ENCODE peak calls at places on chromosome 10, in eight cellular contexts. S, Q, L, R, B, O, X and H are unnamed samples.

GRCh38 chr10:35192645-35193249 is 66.1 kb downstream of the CREM start:
- DNase-seq in B (no peak), O (no peak), X (peak; percentile 19), L (no peak), S (no peak), Q (no peak), R (no peak), H (peak; percentile 73)

GRCh38 chr10:78966182-78966787 is 102.5 kb upstream of the ZMIZ1 start:
- DNase-seq in R (no peak), B (no peak), O (no peak), Q (no peak), S (no peak), L (no peak), X (no peak), H (no peak)

GRCh38 chr10:108913300-108913699 is 1010.0 kb downstream of the XPNPEP1 start:
- DNase-seq in L (no peak), S (no peak), Q (no peak), R (peak; percentile 4), O (no peak), B (no peak), X (no peak), H (no peak)

GRCh38 chr10:126110434-126110833 is 214.1 kb downstream of the FANK1 start:
- DNase-seq in B (no peak), L (peak; percentile 71), R (no peak), Q (no peak), X (peak; percentile 60), O (peak; percentile 88), S (no peak), H (peak; percentile 68)

GRCh38 chr10:80081026-80081425 is 2.6 kb downstream of the TMEM254 start:
- DNase-seq in Q (no peak), S (no peak), R (no peak), L (no peak), O (no peak), X (no peak), B (no peak), H (no peak)

GRCh38 chr10:47414227-47414592 is 30.1 kb upstream of the ZNF488 start:
- DNase-seq in X (no peak), L (no peak), B (no peak), Q (peak; percentile 38), R (no peak), S (no peak), O (no peak), H (no peak)

GRCh38 chr10:18886102-18886501 is 162.5 kb upstream of the MALRD1 start:
- DNase-seq in B (no peak), O (no peak), Q (no peak), R (no peak), L (no peak), S (no peak), X (peak; percentile 66), H (no peak)

GRCh38 chr10:24722676-24723385 is 856 bp downstream of the ARHGAP21 start:
- DNase-seq in Q (peak; percentile 84), R (peak; percentile 83), S (no peak), L (no peak), X (peak; percentile 40), O (peak; percentile 68), B (peak; percentile 42), H (peak; percentile 57)

GRCh38 chr10:60937784-60938654 is 6.0 kb downstream of the RHOBTB1 start:
- DNase-seq in O (no peak), Q (no peak), L (no peak), X (peak; percentile 76), B (no peak), R (no peak), S (no peak), H (peak; percentile 48)

GRCh38 chr10:79077488-79078173 is 8.9 kb downstream of the ZMIZ1 start:
- DNase-seq in L (no peak), O (no peak), R (no peak), S (no peak), X (no peak), B (no peak), Q (no peak), H (peak; percentile 73)

GRCh38 chr10:131429942-131430341 is 118.4 kb upstream of the TCERG1L start:
- DNase-seq in O (no peak), B (no peak), X (no peak), R (no peak), Q (peak; percentile 42), L (no peak), S (no peak), H (no peak)

GRCh38 chr10:97463363-97464132 is 17.6 kb downstream of the ZDHHC16 start:
- DNase-seq in B (peak; percentile 72), L (peak; percentile 63), S (no peak), O (peak; percentile 51), R (peak; percentile 82), X (peak; percentile 69), Q (no peak), H (peak; percentile 80)

GRCh38 chr10:31602541-31603244 is 283.7 kb downstream of the ZEB1 start:
- DNase-seq in O (peak; percentile 73), B (peak; percentile 67), L (peak; percentile 43), S (peak; percentile 80), Q (peak; percentile 81), X (peak; percentile 73), R (peak; percentile 74), H (peak; percentile 69)

GRCh38 chr10:137031-137430 is 1.8 kb downstream of the ZMYND11 start:
- DNase-seq in R (peak; percentile 61), L (no peak), B (no peak), S (no peak), Q (no peak), O (peak; percentile 24), X (peak; percentile 7), H (peak; percentile 14)

GRCh38 chr10:48457949-48458661 is 146.8 kb downstream of the ARHGAP22 start:
- DNase-seq in S (peak; percentile 12), X (no peak), B (no peak), Q (peak; percentile 56), O (no peak), L (no peak), R (peak; percentile 41), H (no peak)

GRCh38 chr10:101749511-101750016 is 26.4 kb downstream of the FGF8 start:
- DNase-seq in L (no peak), B (no peak), X (no peak), O (no peak), R (no peak), S (no peak), Q (no peak), H (no peak)

GRCh38 chr10:90871761-90872647 is at the start of gene RPP30:
- DNase-seq in X (peak; percentile 74), S (peak; percentile 77), Q (peak; percentile 95), L (peak; percentile 49), R (peak; percentile 83), B (peak; percentile 85), O (peak; percentile 76), H (peak; percentile 81)

GRCh38 chr10:132264966-132265877 is 42.5 kb downstream of the STK32C start:
- DNase-seq in S (no peak), O (no peak), Q (peak; percentile 61), R (peak; percentile 74), X (peak; percentile 44), B (no peak), L (no peak), H (no peak)

GRCh38 chr10:78905940-78906308 is 162.8 kb upstream of the ZMIZ1 start:
- DNase-seq in S (no peak), Q (peak; percentile 52), O (no peak), R (peak; percentile 62), L (no peak), B (no peak), X (no peak), H (no peak)

GRCh38 chr10:59580257-59580863 is 129.3 kb downstream of the SLC16A9 start:
- DNase-seq in S (no peak), L (peak; percentile 13), Q (no peak), X (peak; percentile 58), B (no peak), R (peak; percentile 17), O (no peak), H (peak; percentile 42)

GRCh38 chr10:52331759-52332364 is 17.8 kb downstream of the DKK1 start:
- DNase-seq in S (no peak), X (no peak), Q (no peak), L (no peak), R (no peak), B (no peak), O (no peak), H (no peak)

DNA sequence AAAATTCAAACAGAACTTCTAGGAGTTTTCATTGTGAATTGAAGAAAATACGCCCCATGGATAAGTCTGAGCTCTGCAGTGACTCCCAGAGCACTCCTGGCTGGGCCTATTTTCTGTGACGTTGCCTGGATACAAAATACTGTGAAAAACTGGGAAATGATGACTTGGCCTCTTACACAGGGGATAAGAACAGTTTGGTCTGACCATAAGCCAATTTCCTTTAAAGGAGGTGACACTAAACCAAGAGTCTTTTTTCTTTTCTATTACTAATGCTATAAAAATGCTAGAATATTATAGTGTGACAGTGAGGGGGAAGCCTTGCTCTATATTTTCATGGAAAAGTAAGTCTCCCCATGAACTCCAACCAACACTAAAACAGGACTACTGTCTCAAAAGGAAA is 45.6 kb downstream of the MYOF start:
- DNase-seq in O (no peak), L (peak; percentile 94), S (peak; percentile 60), X (peak; percentile 97), B (no peak), R (no peak), Q (no peak), H (peak; percentile 93)
- H3K4me3 ChIP-seq in O (no peak overlapping the region), L (peak overlapping the region; percentile 26), S (no peak overlapping the region), X (no peak overlapping the region), B (no peak overlapping the region), R (no peak overlapping the region), Q (no peak overlapping the region), H (peak overlapping the region; percentile 9)

DNA sequence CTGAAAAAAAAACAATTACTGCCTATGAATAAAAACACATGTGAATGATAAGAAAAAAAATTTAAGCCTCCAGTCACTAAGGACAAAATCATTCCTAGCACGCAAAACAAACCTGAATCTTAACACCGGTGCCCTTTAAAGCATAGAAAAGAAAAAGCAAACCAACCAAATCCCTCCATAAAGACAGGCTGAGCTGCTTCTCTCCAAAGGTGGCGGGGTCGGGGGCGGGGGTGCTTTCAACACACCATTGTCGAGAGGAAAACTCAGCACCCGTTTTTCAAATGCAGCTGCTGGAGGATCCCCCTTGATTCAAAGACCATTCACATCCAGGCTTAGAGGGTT is 1.4 kb downstream of the ST8SIA6 start:
- DNase-seq in O (no peak), Q (no peak), R (no peak), S (no peak), B (no peak), L (no peak), X (no peak), H (no peak)
- H3K4me3 ChIP-seq in O (peak overlapping the region; percentile 52), Q (peak overlapping the region; percentile 39), R (peak overlapping the region; percentile 67), S (peak overlapping the region; percentile 62), B (peak overlapping the region; percentile 23), L (peak overlapping the region; percentile 48), X (peak overlapping the region; percentile 52), H (no peak overlapping the region)

GRCh38 chr10:92849576-92850090 is 1.3 kb downstream of the EXOC6 start:
- DNase-seq in O (no peak), B (no peak), X (no peak), Q (no peak), L (no peak), S (no peak), R (no peak), H (no peak)
- H3K4me3 ChIP-seq in O (no peak overlapping the region), B (no peak overlapping the region), X (peak overlapping the region; percentile 15), Q (peak overlapping the region; percentile 96), L (no peak overlapping the region), S (peak overlapping the region; percentile 93), R (no peak overlapping the region), H (peak overlapping the region; percentile 81)

DNA sequence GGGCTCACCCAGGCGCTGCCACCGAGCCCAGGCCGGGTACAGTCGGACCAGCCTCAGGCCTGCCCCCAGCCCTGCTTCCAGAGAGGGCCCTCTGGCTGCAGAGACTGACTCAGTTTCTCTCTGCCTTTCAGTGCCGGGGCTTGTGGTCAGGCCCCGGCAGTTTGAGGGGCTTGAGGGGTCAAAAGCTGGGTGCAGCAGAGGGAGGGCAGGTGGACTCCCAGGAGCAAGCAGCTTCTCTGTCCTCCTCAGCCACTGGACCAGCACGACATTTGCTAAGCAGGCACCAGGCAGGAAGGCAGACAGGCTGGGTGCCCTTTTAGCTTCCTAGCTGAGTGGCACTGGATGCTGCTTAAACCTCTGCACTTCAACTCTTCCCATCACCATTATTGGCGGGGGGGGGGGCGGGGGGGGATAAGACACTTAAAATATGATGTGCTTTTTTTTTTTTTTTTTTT is 168.5 kb downstream of the NEURL1 start:
- DNase-seq in S (no peak), B (no peak), L (no peak), R (no peak), O (no peak), X (no peak), Q (no peak), H (peak; percentile 33)
- H3K4me3 ChIP-seq in S (peak overlapping the region; percentile 65), B (no peak overlapping the region), L (peak overlapping the region; percentile 56), R (no peak overlapping the region), O (peak overlapping the region; percentile 48), X (peak overlapping the region; percentile 23), Q (peak overlapping the region; percentile 13), H (peak overlapping the region; percentile 76)